ENCODE peak calls at places on chromosomes 16 and 17, in seven cellular contexts. Z is tibial nerve, C is Peyer's patch, N is heart left ventricle, U is esophagus muscularis mucosa, X is IMR-90, S is sigmoid colon. V is an unnamed sample.
A peak's percentile ranks its signal among the peaks of the same experiment; 100 is the strongest.

GRCh38 chr17:49646391-49647255 is 31.3 kb downstream of the SPOP start:
- DNase-seq in S (peak; percentile 77), X (peak; percentile 77), Z (no peak), N (no peak), C (no peak), U (no peak), V (peak; percentile 47)

GRCh38 chr17:32142038-32142856 is at the start of gene RHOT1:
- DNase-seq in X (peak; percentile 90), Z (peak; percentile 48), S (peak; percentile 87), U (peak; percentile 94), C (peak; percentile 85), N (peak; percentile 77), V (peak; percentile 76)

GRCh38 chr16:35431829-35432663 is 1972.6 kb downstream of the TP53TG3F start:
- DNase-seq in X (no peak), S (no peak), U (no peak), N (no peak), C (no peak), Z (no peak), V (no peak)

GRCh38 chr17:31497994-31498826 is 106.7 kb downstream of the RAB11FIP4 start:
- DNase-seq in N (no peak), C (peak; percentile 55), U (no peak), X (no peak), S (no peak), Z (no peak), V (no peak)

GRCh38 chr17:27906238-27906603 is 13.1 kb upstream of the LYRM9 start:
- DNase-seq in X (no peak), C (no peak), Z (no peak), U (no peak), S (no peak), N (no peak), V (no peak)

GRCh38 chr17:39868554-39868942 is 546 bp downstream of the ZPBP2 start:
- DNase-seq in Z (no peak), N (no peak), C (no peak), X (no peak), S (no peak), U (no peak), V (no peak)

GRCh38 chr16:66441586-66442375 is 14.7 kb downstream of the BEAN1 start:
- DNase-seq in Z (no peak), C (no peak), N (no peak), U (no peak), S (no peak), X (peak; percentile 44), V (no peak)

GRCh38 chr16:25066747-25067631 is 44.6 kb upstream of the LCMT1 start:
- DNase-seq in S (peak; percentile 90), U (peak; percentile 95), C (peak; percentile 93), X (peak; percentile 61), N (peak; percentile 86), Z (peak; percentile 75), V (peak; percentile 89)

GRCh38 chr16:1181715-1182671 is 29.1 kb downstream of the CACNA1H start:
- DNase-seq in X (peak; percentile 85), N (peak; percentile 78), Z (no peak), S (peak; percentile 94), U (no peak), C (peak; percentile 59), V (peak; percentile 87)

GRCh38 chr17:70168044-70168978 is 1.0 kb upstream of the KCNJ2 start:
- DNase-seq in X (peak; percentile 81), C (peak; percentile 73), Z (peak; percentile 27), S (peak; percentile 73), N (peak; percentile 63), U (peak; percentile 93), V (peak; percentile 31)

GRCh38 chr16:86355538-86355937 is 154.8 kb upstream of the FOXF1 start:
- DNase-seq in U (no peak), X (peak; percentile 93), S (no peak), C (no peak), Z (no peak), N (no peak), V (no peak)

GRCh38 chr17:80474933-80475915 is 1.2 kb downstream of the NPTX1 start:
- DNase-seq in Z (no peak), U (no peak), X (no peak), N (no peak), C (no peak), S (no peak), V (no peak)

GRCh38 chr16:89017543-89017942 is 40.5 kb upstream of the CBFA2T3 start:
- DNase-seq in Z (no peak), U (no peak), S (peak; percentile 27), X (no peak), N (no peak), C (no peak), V (no peak)

DNA sequence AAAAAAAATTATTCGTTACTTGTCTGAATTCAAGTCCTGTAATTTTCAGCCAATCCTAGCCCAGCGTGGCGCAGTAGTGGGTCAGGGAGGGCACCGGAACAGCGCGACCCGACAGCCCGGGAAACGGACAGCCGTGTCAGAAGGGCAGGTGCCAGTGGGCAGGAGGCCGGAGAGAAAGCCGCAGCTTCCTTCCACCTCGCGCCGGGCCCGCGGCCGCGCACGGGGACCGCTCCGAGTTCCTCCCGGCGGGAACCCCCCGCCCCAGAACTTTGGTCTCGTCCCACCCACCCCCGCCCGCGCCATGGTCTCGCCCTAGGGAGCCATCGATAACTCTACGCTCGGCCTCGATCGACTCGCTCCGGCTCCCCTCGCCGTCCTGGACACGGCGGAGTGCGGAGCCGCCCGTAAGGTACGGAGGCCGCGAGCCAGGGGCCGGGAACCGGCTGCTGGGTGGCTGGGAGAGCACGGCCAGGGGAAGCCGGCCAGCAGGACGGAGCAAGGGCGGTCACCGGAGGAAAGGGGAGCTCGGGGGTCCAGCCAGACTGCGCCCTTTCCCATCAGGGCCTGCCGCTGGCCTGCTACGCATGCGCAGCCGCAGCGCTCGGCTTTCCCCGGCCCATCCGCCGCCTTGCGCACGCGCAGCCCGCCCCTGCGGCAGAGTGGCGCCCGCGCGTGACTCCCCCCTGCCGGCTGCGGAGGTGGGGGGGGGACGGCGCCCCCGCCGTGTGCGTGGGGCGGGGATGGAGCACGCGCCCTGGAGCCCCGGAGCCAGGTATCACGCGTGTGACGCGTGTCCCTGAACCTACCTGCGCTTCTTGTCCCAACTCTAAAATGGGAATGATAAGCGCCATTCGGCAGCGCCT is at the start of gene MLST8:
- DNase-seq in C (peak; percentile 92), N (peak; percentile 85), Z (peak; percentile 71), S (peak; percentile 94), X (peak; percentile 80), U (peak; percentile 96), V (peak; percentile 82)
- TF ChIP-seq POLR2A in C (peak; percentile 78), N (peak; percentile 49), Z (peak; percentile 73), S (peak; percentile 71), X (peak; percentile 84), U (peak; percentile 70), V (peak; percentile 88)

DNA sequence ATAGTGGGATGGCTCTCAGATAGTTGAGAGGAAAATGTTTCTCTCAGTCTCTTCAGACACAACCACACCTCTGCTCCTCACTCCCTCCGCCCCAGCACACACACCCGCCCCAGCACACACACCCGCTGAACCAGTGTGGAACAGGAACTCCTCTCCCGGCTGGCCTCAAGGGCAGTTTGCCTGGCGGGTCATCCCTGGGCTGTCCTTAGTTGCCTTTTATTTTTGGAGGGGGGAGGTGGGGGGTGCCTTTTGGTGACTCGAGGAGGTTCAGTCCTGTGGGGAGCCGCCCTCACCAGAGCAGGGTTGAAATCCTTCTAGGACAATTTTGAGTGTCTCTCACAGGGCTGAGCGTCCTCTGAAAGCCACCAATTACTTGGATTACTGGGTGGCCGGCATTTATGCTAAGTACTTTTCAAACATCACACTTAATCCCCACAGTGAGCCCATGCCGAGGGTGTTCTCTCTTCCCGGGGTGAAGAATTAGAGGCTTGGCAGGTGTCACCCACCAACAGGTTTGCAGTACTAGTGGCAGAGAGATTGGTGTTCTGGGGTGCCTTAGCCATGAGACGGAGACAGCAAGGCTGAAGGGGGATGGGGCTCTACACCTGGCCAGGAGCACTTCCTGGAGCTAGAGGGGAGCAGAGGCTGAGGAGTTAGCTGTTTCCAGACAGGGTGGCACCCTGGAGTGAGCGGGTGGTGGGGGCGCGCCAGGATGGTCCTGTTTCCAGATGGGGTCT is 2.8 kb downstream of the RASD1 start:
- DNase-seq in C (no peak), U (no peak), S (peak; percentile 60), X (no peak), Z (no peak), N (no peak), V (no peak)
- H3K4me3 ChIP-seq in C (no peak overlapping the region), U (no peak overlapping the region), S (no peak overlapping the region), X (no peak overlapping the region), Z (peak overlapping the region; percentile 66), N (no peak overlapping the region), V (no peak overlapping the region)

GRCh38 chr17:57579245-57579644 is 165.9 kb downstream of the CCDC182 start:
- DNase-seq in X (no peak), Z (no peak), S (no peak), U (no peak), C (no peak), N (no peak), V (no peak)

GRCh38 chr17:57577751-57578607 is 167.1 kb downstream of the CCDC182 start:
- DNase-seq in U (peak; percentile 92), C (no peak), S (peak; percentile 79), N (peak; percentile 45), Z (peak; percentile 25), X (peak; percentile 70), V (peak; percentile 72)

GRCh38 chr17:57574040-57574513 is 171.0 kb downstream of the CCDC182 start:
- DNase-seq in S (peak; percentile 85), Z (peak; percentile 21), C (no peak), X (peak; percentile 43), N (peak; percentile 72), U (no peak), V (peak; percentile 62)

GRCh38 chr17:57578608-57578990 is 166.5 kb downstream of the CCDC182 start:
- DNase-seq in C (no peak), U (no peak), N (no peak), S (no peak), Z (no peak), X (peak; percentile 51), V (no peak)

DNA sequence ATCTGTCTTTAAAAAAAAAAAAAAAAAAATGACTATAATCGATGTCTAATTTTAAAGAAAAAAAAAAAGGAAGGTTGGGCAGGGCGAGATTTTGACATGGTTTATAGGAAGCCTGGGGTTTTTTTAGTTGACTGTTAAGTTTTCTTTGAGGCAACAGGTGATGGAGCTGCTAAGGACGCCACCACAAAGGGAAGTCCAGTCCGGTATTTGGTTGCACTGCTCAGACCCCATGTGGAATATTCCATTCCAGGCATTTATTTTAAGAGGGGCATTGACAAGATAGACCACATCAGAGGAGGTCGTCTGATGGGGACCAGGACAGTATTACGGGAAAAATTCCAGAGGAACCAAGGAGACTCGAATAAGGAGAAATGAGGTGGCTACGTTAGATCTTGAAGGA is 168.4 kb downstream of the CCDC182 start:
- DNase-seq in U (no peak), Z (no peak), X (no peak), S (no peak), N (no peak), C (no peak), V (no peak)
- H3K4me1 ChIP-seq in U (peaks cover 38% of the 10 kb centered on the region), Z (no peaks in the 10 kb centered on the region), X (peaks cover 5% of the 10 kb centered on the region), S (peaks cover 10% of the 10 kb centered on the region), N (peaks cover 25% of the 10 kb centered on the region), C (no peaks in the 10 kb centered on the region), V (no peaks in the 10 kb centered on the region)

GRCh38 chr16:57536306-57537193 is at the start of gene CCDC102A:
- DNase-seq in N (peak; percentile 38), Z (no peak), U (no peak), X (no peak), S (no peak), C (no peak), V (peak; percentile 49)

GRCh38 chr16:57534881-57535658 is 1.3 kb downstream of the CCDC102A start:
- DNase-seq in N (no peak), Z (no peak), U (no peak), X (no peak), C (no peak), S (peak; percentile 64), V (peak; percentile 49)

GRCh38 chr16:57534337-57534880 is 2.0 kb downstream of the CCDC102A start:
- DNase-seq in X (no peak), Z (no peak), S (peak; percentile 57), C (no peak), N (no peak), U (no peak), V (peak; percentile 8)

GRCh38 chr16:57537194-57537505 is 779 bp upstream of the CCDC102A start:
- DNase-seq in Z (no peak), N (no peak), C (no peak), U (no peak), X (no peak), S (no peak), V (peak; percentile 18)

GRCh38 chr16:57535680-57536305 is 578 bp downstream of the CCDC102A start:
- DNase-seq in U (peak; percentile 98), N (peak; percentile 96), X (peak; percentile 88), Z (peak; percentile 90), C (peak; percentile 90), S (peak; percentile 97), V (peak; percentile 97)
- TF ChIP-seq POLR2A in U (no peak), N (no peak), X (peak; percentile 33), Z (no peak), C (no peak), S (no peak), V (peak; percentile 41)